ENCODE peak calls at places on chromosomes 11 and 22, in four cellular contexts. One of them, this sample, is unnamed.

GRCh38 chr11:7683571-7683970 is 10.3 kb upstream of the CYB5R2 start:
- DNase-seq in H9: no peak
- DNase-seq in NCI-H1105: no peak
- DNase-seq in stimulated activated CD4-positive, alpha-beta T cell treated with anti-CD3 and anti-CD28 coated beads, Interleukin-12 subunit alpha, Interleukin-12 subunit beta, amount 100 ng/mL, for 48 hours: no peak
- DNase-seq in this sample: no peak

GRCh38 chr22:37195921-37196320 is 7.9 kb upstream of the C1QTNF6 start:
- DNase-seq in NCI-H1105: no peak
- DNase-seq in stimulated activated CD4-positive, alpha-beta T cell treated with anti-CD3 and anti-CD28 coated beads, Interleukin-12 subunit alpha, Interleukin-12 subunit beta, amount 100 ng/mL, for 48 hours: no peak
- DNase-seq in H9: no peak
- DNase-seq in this sample: no peak

GRCh38 chr11:121634889-121635288 is 182.1 kb upstream of the SORL1-AS1 start:
- DNase-seq in H9: no peak
- DNase-seq in stimulated activated CD4-positive, alpha-beta T cell treated with anti-CD3 and anti-CD28 coated beads, Interleukin-12 subunit alpha, Interleukin-12 subunit beta, amount 100 ng/mL, for 48 hours: no peak
- DNase-seq in NCI-H1105: no peak
- DNase-seq in this sample: no peak

GRCh38 chr11:10908215-10908990 is 50.5 kb upstream of the ZBED5 start:
- DNase-seq in stimulated activated CD4-positive, alpha-beta T cell treated with anti-CD3 and anti-CD28 coated beads, Interleukin-12 subunit alpha, Interleukin-12 subunit beta, amount 100 ng/mL, for 48 hours: no peak
- DNase-seq in NCI-H1105: no peak
- DNase-seq in H9: peak; percentile 59
- DNase-seq in this sample: peak; percentile 97

GRCh38 chr22:30824096-30824495 is 129.4 kb downstream of the OSBP2 start:
- DNase-seq in stimulated activated CD4-positive, alpha-beta T cell treated with anti-CD3 and anti-CD28 coated beads, Interleukin-12 subunit alpha, Interleukin-12 subunit beta, amount 100 ng/mL, for 48 hours: no peak
- DNase-seq in NCI-H1105: no peak
- DNase-seq in H9: no peak
- DNase-seq in this sample: no peak

GRCh38 chr22:46142548-46143490 is 7.5 kb upstream of the PPARA start:
- DNase-seq in H9: no peak
- DNase-seq in NCI-H1105: no peak
- DNase-seq in stimulated activated CD4-positive, alpha-beta T cell treated with anti-CD3 and anti-CD28 coated beads, Interleukin-12 subunit alpha, Interleukin-12 subunit beta, amount 100 ng/mL, for 48 hours: no peak
- DNase-seq in this sample: no peak

GRCh38 chr11:8192016-8192895 is 23.4 kb upstream of the RIC3 start:
- DNase-seq in stimulated activated CD4-positive, alpha-beta T cell treated with anti-CD3 and anti-CD28 coated beads, Interleukin-12 subunit alpha, Interleukin-12 subunit beta, amount 100 ng/mL, for 48 hours: peak; percentile 22
- DNase-seq in H9: peak; percentile 87
- DNase-seq in NCI-H1105: peak; percentile 80
- DNase-seq in this sample: peak; percentile 24

GRCh38 chr11:109547356-109548027 is 125.5 kb downstream of the C11orf87 start:
- DNase-seq in NCI-H1105: no peak
- DNase-seq in stimulated activated CD4-positive, alpha-beta T cell treated with anti-CD3 and anti-CD28 coated beads, Interleukin-12 subunit alpha, Interleukin-12 subunit beta, amount 100 ng/mL, for 48 hours: no peak
- DNase-seq in H9: no peak
- DNase-seq in this sample: peak; percentile 58

GRCh38 chr11:67266424-67267187 is at the start of gene GRK2:
- DNase-seq in stimulated activated CD4-positive, alpha-beta T cell treated with anti-CD3 and anti-CD28 coated beads, Interleukin-12 subunit alpha, Interleukin-12 subunit beta, amount 100 ng/mL, for 48 hours: no peak
- DNase-seq in H9: no peak
- DNase-seq in NCI-H1105: peak; percentile 43
- DNase-seq in this sample: no peak

GRCh38 chr22:36238348-36239149 is 778 bp downstream of the APOL2 start:
- DNase-seq in H9: peak; percentile 18
- DNase-seq in NCI-H1105: peak; percentile 45
- DNase-seq in stimulated activated CD4-positive, alpha-beta T cell treated with anti-CD3 and anti-CD28 coated beads, Interleukin-12 subunit alpha, Interleukin-12 subunit beta, amount 100 ng/mL, for 48 hours: no peak
- DNase-seq in this sample: no peak